ENCODE peak calls at places on chromosomes 3 and 15, in seven cellular contexts. I is fibroblast of pulmonary artery; X is hippocampal formation; G is myocyte; N is NCI-H1436; R is T1000; S is stimulated activated CD8-positive, alpha-beta memory T cell treated with anti-CD3 and anti-CD28 coated beads, Interleukin-4, amount 100 ng/mL, for 4 hours. L is an unnamed sample.

GRCh38 chr15:101092186-101092866 is 159.5 kb downstream of the CHSY1 start:
- DNase-seq in G (no peak), S (no peak), R (no peak), N (no peak), I (peak; percentile 50), X (no peak), L (no peak)

GRCh38 chr15:51816615-51817014 is 12.8 kb upstream of the TMOD3 start:
- DNase-seq in G (no peak), N (no peak), S (no peak), I (no peak), X (no peak), R (no peak), L (peak; percentile 55)

GRCh38 chr15:100112061-100112420 is 229.7 kb downstream of the ADAMTS17 start:
- DNase-seq in R (no peak), I (no peak), N (no peak), X (no peak), G (no peak), S (no peak), L (no peak)

GRCh38 chr3:27649277-27649676 is 72.8 kb downstream of the EOMES start:
- DNase-seq in S (no peak), R (no peak), I (no peak), G (no peak), N (no peak), X (no peak), L (no peak)

GRCh38 chr3:126401611-126402160 is 7.0 kb downstream of the CFAP100 start:
- DNase-seq in N (no peak), X (no peak), R (no peak), G (no peak), S (no peak), I (no peak), L (no peak)

GRCh38 chr15:38872732-38873131 is 308.1 kb upstream of the RASGRP1 start:
- DNase-seq in R (no peak), S (no peak), G (no peak), X (no peak), N (no peak), I (no peak), L (no peak)

GRCh38 chr3:155815030-155815429 is 9.0 kb upstream of the C3orf33 start:
- DNase-seq in X (no peak), G (no peak), N (no peak), S (no peak), I (no peak), R (no peak), L (no peak)

GRCh38 chr15:60994842-60995495 is 234.1 kb downstream of the RORA start:
- DNase-seq in R (no peak), X (no peak), N (no peak), I (no peak), S (no peak), G (no peak), L (peak; percentile 47)

GRCh38 chr15:64513823-64514222 is 53.4 kb downstream of the ZNF609 start:
- DNase-seq in G (no peak), S (no peak), R (no peak), I (no peak), X (no peak), N (no peak), L (no peak)